ENCODE peak calls at places on chromosomes 4 and X, in five cellular contexts. X, U, A, F and G are unnamed samples. For H3K4me1, the result is how much of the 10 kb centered on the place peaks cover.

GRCh38 chr4:69991016-69991415 is 4.8 kb upstream of the STATH start:
- DNase-seq in X (no peak), U (no peak), A (no peak), F (no peak), G (no peak)

GRCh38 chrX:86021652-86022289 is 25.6 kb downstream of the CHM start:
- DNase-seq in X (no peak), U (no peak), A (no peak), F (no peak), G (no peak)

GRCh38 chr4:123050014-123050413 is 127.6 kb upstream of the NUDT6 start:
- DNase-seq in X (no peak), U (no peak), A (no peak), F (no peak), G (no peak)

GRCh38 chrX:66232296-66232695 is 68.2 kb downstream of the HEPH start:
- DNase-seq in X (no peak), U (no peak), A (no peak), F (no peak), G (no peak)

GRCh38 chr4:84985952-84986351 is 19.5 kb upstream of the WDFY3 start:
- DNase-seq in X (no peak), U (no peak), A (no peak), F (no peak), G (no peak)

GRCh38 chr4:93031431-93032098 is 727.8 kb downstream of the GRID2 start:
- DNase-seq in X (no peak), U (no peak), A (no peak), F (no peak), G (no peak)

GRCh38 chr4:8157496-8157895 is 1.1 kb downstream of the ABLIM2 start:
- DNase-seq in X (peak), U (peak), A (peak), F (no peak), G (no peak)

GRCh38 chr4:48633657-48634056 is 143.6 kb downstream of the ZAR1 start:
- DNase-seq in X (no peak), U (no peak), A (no peak), F (no peak), G (no peak)

GRCh38 chr4:138200236-138200590 is 41.9 kb downstream of the SLC7A11 start:
- DNase-seq in X (no peak), U (no peak), A (no peak), F (no peak), G (no peak)

GRCh38 chrX:47175588-47175980 is 18.0 kb upstream of the UBA1 start:
- DNase-seq in X (no peak), U (no peak), A (no peak), F (no peak), G (no peak)

GRCh38 chr4:59247032-59247431 is 1953.1 kb upstream of the ADGRL3 start:
- DNase-seq in X (no peak), U (no peak), A (no peak), F (no peak), G (no peak)

GRCh38 chr4:7687796-7688195 is 251.9 kb downstream of the AFAP1 start:
- DNase-seq in X (no peak), U (no peak), A (no peak), F (no peak), G (no peak)

GRCh38 chr4:156638925-156639605 is 332.5 kb downstream of the PDGFC start:
- DNase-seq in X (no peak), U (no peak), A (no peak), F (no peak), G (no peak)

GRCh38 chr4:7894677-7895181 is 44.9 kb downstream of the AFAP1 start:
- DNase-seq in X (no peak), U (no peak), A (no peak), F (no peak), G (no peak)

GRCh38 chr4:137678796-137679195 is 146.5 kb upstream of the PCDH18 start:
- DNase-seq in X (no peak), U (no peak), A (no peak), F (no peak), G (no peak)

GRCh38 chr4:95637047-95637600 is 88.4 kb upstream of the UNC5C start:
- DNase-seq in X (no peak), U (no peak), A (no peak), F (no peak), G (no peak)

GRCh38 chr4:77201343-77201742 is 44.3 kb downstream of the CCNG2 start:
- DNase-seq in X (no peak), U (no peak), A (no peak), F (no peak), G (no peak)

GRCh38 chr4:30718021-30718888 is 1.9 kb upstream of the PCDH7 start:
- DNase-seq in X (peak), U (peak), A (peak), F (peak), G (no peak)

GRCh38 chrX:3939967-3940610 is 226.6 kb upstream of the PRKX start:
- DNase-seq in X (no peak), U (no peak), A (no peak), F (no peak), G (no peak)

GRCh38 chrX:1903380-1903935 is 288.6 kb downstream of the ASMT start:
- DNase-seq in X (no peak), U (no peak), A (no peak), F (no peak), G (no peak)

GRCh38 chr4:61200991-61201526 is 933 bp downstream of the ADGRL3 start:
- DNase-seq in X (no peak), U (peak), A (peak), F (no peak), G (no peak)

GRCh38 chr4:76755756-76756155 is 142.2 kb downstream of the SOWAHB start:
- DNase-seq in X (no peak), U (no peak), A (no peak), F (no peak), G (no peak)

GRCh38 chr4:48654015-48654664 is 125.9 kb downstream of the FRYL start:
- DNase-seq in X (no peak), U (no peak), A (no peak), F (no peak), G (no peak)

GRCh38 chr4:43234626-43235025 is 342.1 kb downstream of the GRXCR1 start:
- DNase-seq in X (no peak), U (no peak), A (no peak), F (no peak), G (no peak)

GRCh38 chr4:81919238-81919637 is 447.5 kb upstream of the RASGEF1B start:
- DNase-seq in X (no peak), U (no peak), A (no peak), F (no peak), G (no peak)

GRCh38 chrX:97389761-97390192 is 506.1 kb downstream of the RPA4 start:
- DNase-seq in X (no peak), U (no peak), A (no peak), F (no peak), G (no peak)

GRCh38 chr4:36758779-36759178 is 477.4 kb downstream of the DTHD1 start:
- DNase-seq in X (no peak), U (no peak), A (no peak), F (no peak), G (no peak)

GRCh38 chr4:8671712-8672290 is 79.2 kb downstream of the CPZ start:
- DNase-seq in X (no peak), U (no peak), A (no peak), F (no peak), G (no peak)

GRCh38 chr4:10093801-10094552 is 22.6 kb downstream of the WDR1 start:
- DNase-seq in X (peak), U (peak), A (no peak), F (no peak), G (no peak)

GRCh38 chr4:10091531-10092181 is 24.9 kb downstream of the WDR1 start:
- DNase-seq in X (peak), U (peak), A (no peak), F (no peak), G (no peak)

GRCh38 chr4:10090467-10091250 is 25.9 kb downstream of the WDR1 start:
- DNase-seq in X (peak), U (peak), A (no peak), F (no peak), G (no peak)

GRCh38 chr4:10093273-10093621 is 23.4 kb downstream of the WDR1 start:
- DNase-seq in X (no peak), U (peak), A (no peak), F (no peak), G (no peak)

GRCh38 chr4:10092481-10093272 is 23.9 kb downstream of the WDR1 start:
- DNase-seq in X (peak), U (peak), A (no peak), F (no peak), G (no peak)
- H3K4me1 ChIP-seq in X (half or more), U (under half), A (half or more), F (under half), G (under half)

DNA sequence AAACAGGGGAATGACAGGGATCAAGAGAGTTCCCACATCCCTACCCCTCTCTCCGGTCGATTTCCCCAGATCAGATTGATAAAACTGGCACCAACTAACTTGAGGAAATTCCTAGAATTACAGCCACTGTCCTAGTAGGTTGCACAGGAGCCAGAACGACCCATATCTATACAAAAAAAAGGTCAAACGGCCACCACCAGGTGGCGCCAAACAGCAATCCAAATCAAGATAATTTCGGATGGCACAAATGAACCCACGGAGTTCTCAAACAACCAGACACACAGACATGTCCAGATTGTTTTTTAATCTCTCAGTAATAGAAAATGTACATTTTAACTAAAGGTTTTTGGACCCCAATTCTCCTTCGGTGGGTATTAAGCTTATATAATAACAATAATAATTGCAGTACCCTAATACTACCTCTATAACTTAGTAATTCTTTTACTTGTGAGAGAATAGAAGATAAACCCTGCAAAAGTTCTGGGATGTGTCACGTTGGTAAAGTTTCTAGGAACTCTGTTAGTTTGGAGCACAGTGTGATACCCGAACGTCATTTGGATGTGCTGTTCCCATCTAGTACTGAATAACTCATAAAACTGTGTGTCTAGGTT is 212.6 kb downstream of the SPOCK3 start:
- DNase-seq in X (peak), U (peak), A (peak), F (peak), G (peak)
- H3K4me3 ChIP-seq in X (no peak), U (no peak), A (no peak), F (no peak), G (no peak)

DNA sequence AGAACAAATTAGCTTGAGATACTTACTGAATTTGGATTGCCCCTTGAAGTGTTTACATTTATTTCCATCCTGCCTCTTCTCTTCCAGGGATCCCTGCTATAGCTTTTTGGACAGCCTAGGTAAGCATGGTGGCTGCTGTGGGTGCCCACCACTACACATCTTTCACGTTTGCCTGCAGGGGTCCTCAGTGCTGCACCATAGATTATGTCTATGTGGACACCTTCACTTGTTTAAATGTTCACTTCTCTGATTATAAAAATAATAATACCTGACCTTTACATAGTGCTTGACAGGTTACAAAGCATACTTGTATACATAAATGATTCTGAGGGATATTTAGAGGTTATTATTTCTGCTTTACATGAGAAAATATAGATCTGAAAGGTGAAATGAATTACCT is 67.9 kb upstream of the SLC4A4 start:
- DNase-seq in X (no peak), U (no peak), A (no peak), F (no peak), G (no peak)
- TF ChIP-seq CTCF in X (peak), U (no peak), A (no peak), F (peak), G (peak)

GRCh38 chrX:38881727-38882126 is 80.5 kb downstream of the MID1IP1 start:
- DNase-seq in X (no peak), U (no peak), A (no peak), F (no peak), G (no peak)
- H3K4me1 ChIP-seq in X (under half), U (under half), A (under half), F (under half), G (under half)

DNA sequence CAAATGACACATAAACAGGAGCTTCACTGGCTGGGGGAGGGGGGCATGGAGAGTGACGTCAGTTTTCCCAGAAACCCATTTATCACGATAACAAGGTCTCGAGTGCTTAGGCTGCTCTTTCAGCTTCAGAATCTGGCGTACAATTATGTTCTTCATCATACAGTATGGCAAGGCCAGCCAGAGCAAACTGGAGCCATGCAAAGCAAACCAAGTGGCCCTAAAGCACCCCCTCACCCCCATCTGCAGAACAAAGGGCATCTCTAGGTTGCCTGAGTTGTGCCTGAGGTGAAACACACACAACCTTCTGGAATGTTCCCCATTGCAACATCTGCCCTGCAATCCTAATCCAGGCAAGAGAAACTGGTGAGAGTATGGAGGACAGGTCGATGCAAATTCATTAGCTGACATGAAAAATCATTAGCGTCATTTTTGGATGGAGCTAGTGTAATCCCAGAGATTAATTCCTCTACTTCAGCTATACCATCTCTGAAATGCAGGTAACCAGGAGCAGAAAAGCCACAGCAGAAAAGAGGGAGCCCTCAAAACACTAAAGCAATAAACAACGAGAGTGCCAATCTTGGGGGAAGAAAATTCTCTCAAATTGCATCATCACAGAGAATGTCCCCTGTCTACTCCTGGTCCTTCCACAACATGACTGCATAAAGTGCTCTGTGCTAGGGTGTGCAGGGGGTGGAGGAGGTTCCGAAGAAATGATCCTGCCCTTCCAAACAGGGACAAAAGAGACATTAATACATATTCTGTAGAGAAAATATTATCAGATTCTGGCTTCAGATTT is 1.8 kb downstream of the SEPTIN6 start:
- DNase-seq in X (no peak), U (no peak), A (no peak), F (no peak), G (no peak)
- H3K4me3 ChIP-seq in X (no peak), U (no peak), A (no peak), F (no peak), G (no peak)

DNA sequence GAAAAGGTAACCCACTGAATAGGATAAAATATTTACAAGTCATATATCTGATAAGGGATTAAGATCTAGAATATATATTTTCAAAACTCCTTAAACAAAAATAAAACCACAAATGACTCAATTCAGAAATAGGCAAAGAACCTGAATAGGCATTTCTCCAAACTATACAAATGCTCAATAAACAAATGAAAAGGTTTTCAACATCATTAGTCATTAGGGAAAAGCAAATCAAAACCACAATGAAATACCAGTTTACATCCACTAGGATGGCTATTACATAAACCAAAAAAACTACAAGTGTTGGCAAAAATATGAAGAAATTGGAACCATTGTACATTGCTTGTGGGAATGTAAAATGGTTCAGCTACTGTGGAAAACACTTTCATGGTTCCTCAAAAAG is 167.0 kb upstream of the GALNT7 start:
- DNase-seq in X (no peak), U (no peak), A (no peak), F (no peak), G (no peak)
- TF ChIP-seq CTCF in X (no peak), U (no peak), A (no peak), F (no peak), G (no peak)

GRCh38 chrX:155005190-155005589 is 17.3 kb downstream of the F8 start:
- DNase-seq in X (no peak), U (no peak), A (no peak), F (no peak), G (no peak)

GRCh38 chrX:155000841-155001240 is 21.7 kb downstream of the F8 start:
- DNase-seq in X (no peak), U (no peak), A (no peak), F (no peak), G (no peak)

GRCh38 chrX:154998204-154998880 is 24.2 kb downstream of the F8 start:
- DNase-seq in X (no peak), U (no peak), A (no peak), F (no peak), G (no peak)

GRCh38 chrX:155001873-155002272 is 20.6 kb downstream of the F8 start:
- DNase-seq in X (no peak), U (no peak), A (no peak), F (no peak), G (no peak)
- H3K4me1 ChIP-seq in X (under half), U (under half), A (under half), F (under half), G (under half)

GRCh38 chrX:123513585-123514278 is 219.1 kb downstream of the THOC2 start:
- DNase-seq in X (no peak), U (no peak), A (no peak), F (no peak), G (no peak)
- H3K4me3 ChIP-seq in X (no peak), U (no peak), A (no peak), F (no peak), G (no peak)

DNA sequence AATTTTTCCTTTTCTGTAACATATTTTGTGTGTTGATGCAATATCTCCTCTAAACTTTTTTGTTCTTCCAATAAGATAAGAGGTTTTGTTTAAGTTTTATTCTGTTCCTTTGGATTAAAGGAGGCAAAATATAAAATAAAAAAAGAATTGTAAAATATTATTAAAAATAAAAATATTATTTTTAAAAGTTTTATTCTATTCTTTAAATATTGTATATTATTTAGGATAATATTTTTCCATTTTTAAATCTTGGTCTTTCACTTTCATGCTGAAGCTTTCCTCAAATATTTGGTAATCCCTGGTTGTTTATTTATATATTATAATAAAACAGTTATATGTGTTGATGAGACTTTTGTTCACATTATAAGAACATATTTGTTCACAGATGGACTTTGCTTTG is 187.9 kb upstream of the PDE5A start:
- DNase-seq in X (no peak), U (no peak), A (no peak), F (no peak), G (no peak)
- TF ChIP-seq CTCF in X (no peak), U (no peak), A (no peak), F (no peak), G (no peak)

GRCh38 chrX:45748443-45748842 is 547.8 kb upstream of the DIPK2B start:
- DNase-seq in X (no peak), U (no peak), A (no peak), F (no peak), G (no peak)
- H3K4me1 ChIP-seq in X (under half), U (under half), A (under half), F (under half), G (under half)